ENCODE peak calls at places on chromosomes 16 and 17, in ten cellular contexts. P, C, W, M, F, E, L, Q, J and X are unnamed samples.

GRCh38 chr17:29420128-29420527 is 30.0 kb downstream of the TAOK1 start:
- DNase-seq in P (no peak), C (no peak), W (no peak), M (no peak), F (no peak), E (no peak), L (no peak), Q (no peak), J (no peak), X (no peak)

GRCh38 chr17:7294614-7295153 is at the start of gene YBX2:
- DNase-seq in P (no peak), C (no peak), W (peak; percentile 86), M (peak; percentile 84), F (peak; percentile 72), E (no peak), L (peak; percentile 58), Q (peak; percentile 49), J (peak; percentile 68), X (peak; percentile 93)

GRCh38 chr17:70987867-70988340 is 818.6 kb downstream of the KCNJ2 start:
- DNase-seq in P (no peak), C (no peak), W (no peak), M (no peak), F (no peak), E (no peak), L (no peak), Q (no peak), J (no peak), X (no peak)

GRCh38 chr16:47036201-47036600 is 62.7 kb upstream of the DNAJA2 start:
- DNase-seq in P (no peak), C (no peak), W (no peak), M (no peak), F (no peak), E (no peak), L (no peak), Q (no peak), J (no peak), X (no peak)

GRCh38 chr16:50451951-50452508 is 83.2 kb upstream of the BRD7 start:
- DNase-seq in P (no peak), C (no peak), W (no peak), M (no peak), F (no peak), E (no peak), L (no peak), Q (no peak), J (no peak), X (no peak)

GRCh38 chr16:54546481-54546880 is 259.9 kb upstream of the IRX3 start:
- DNase-seq in P (no peak), C (no peak), W (no peak), M (peak; percentile 5), F (no peak), E (no peak), L (no peak), Q (no peak), J (no peak), X (no peak)

GRCh38 chr16:73122604-73123386 is 74.9 kb upstream of the ZFHX3 start:
- DNase-seq in P (no peak), C (no peak), W (no peak), M (no peak), F (peak; percentile 66), E (no peak), L (no peak), Q (no peak), J (no peak), X (no peak)

GRCh38 chr17:14340968-14341412 is 40.1 kb downstream of the HS3ST3B1 start:
- DNase-seq in P (no peak), C (no peak), W (no peak), M (peak; percentile 35), F (no peak), E (no peak), L (no peak), Q (no peak), J (no peak), X (no peak)

GRCh38 chr16:47058295-47059086 is 85.0 kb upstream of the DNAJA2 start:
- DNase-seq in P (no peak), C (no peak), W (no peak), M (peak; percentile 57), F (no peak), E (no peak), L (no peak), Q (no peak), J (no peak), X (no peak)

GRCh38 chr16:12879812-12880211 is 21.6 kb upstream of the SHISA9 start:
- DNase-seq in P (no peak), C (no peak), W (no peak), M (no peak), F (no peak), E (no peak), L (no peak), Q (no peak), J (no peak), X (no peak)

GRCh38 chr16:12878973-12879372 is 22.4 kb upstream of the SHISA9 start:
- DNase-seq in P (no peak), C (no peak), W (no peak), M (no peak), F (no peak), E (no peak), L (no peak), Q (no peak), J (no peak), X (no peak)

GRCh38 chr16:12881182-12881581 is 20.2 kb upstream of the SHISA9 start:
- DNase-seq in P (no peak), C (no peak), W (no peak), M (no peak), F (no peak), E (no peak), L (no peak), Q (no peak), J (no peak), X (no peak)

GRCh38 chr16:12874135-12874534 is 27.3 kb upstream of the SHISA9 start:
- DNase-seq in P (peak; percentile 4), C (no peak), W (no peak), M (no peak), F (no peak), E (peak; percentile 32), L (no peak), Q (peak; percentile 54), J (no peak), X (no peak)

DNA sequence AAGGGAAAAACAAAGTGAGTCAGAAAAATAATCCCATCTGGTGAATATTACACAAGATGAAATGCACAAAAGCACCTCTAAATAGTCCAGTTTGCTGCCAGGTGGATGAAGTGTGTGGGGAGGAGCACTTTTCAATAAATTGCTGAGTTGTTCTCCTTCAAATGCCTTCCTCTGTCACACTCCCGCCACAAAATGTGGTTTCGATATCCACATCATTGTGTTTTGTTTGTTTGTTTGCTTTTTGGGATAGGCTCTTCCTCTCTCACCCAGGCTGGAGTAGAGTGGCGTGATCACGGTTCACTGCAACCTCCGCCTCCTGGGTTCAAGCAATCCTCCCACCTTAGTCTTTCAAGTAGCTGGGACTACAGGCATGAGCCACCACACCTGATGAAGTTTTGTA is 24.6 kb upstream of the SHISA9 start:
- DNase-seq in P (no peak), C (no peak), W (no peak), M (no peak), F (no peak), E (no peak), L (no peak), Q (peak; percentile 2), J (no peak), X (no peak)
- TF ChIP-seq CTCF in P (no peak), C (no peak), W (no peak), M (no peak), F (no peak), E (no peak), L (no peak), Q (no peak), J (no peak), X (no peak)

DNA sequence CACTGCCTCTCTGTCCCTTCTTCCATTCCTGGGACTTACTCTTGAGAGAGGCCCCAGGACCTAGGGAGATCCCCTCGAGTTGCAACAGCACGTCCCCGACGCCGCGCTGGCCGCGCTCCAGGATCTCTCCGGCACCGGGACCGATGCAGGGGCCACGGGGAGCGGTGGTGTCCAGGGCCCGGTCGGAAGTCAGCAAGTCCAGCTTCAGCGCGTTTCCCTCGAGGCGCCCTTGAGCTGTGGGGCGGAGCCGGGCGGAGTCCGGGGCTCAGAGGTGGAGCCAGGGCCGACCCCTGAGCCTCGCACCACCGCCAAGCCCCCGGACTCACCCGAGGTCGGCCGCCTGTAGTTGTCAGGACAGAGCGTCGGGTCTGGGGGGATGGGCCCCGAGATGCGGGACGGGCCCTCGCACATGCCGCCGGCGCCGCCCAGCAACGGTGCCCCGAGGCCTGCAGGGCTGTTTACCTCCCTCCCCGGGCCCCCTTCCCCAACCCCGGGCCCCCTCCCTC is 465 bp downstream of the ENKD1 start:
- DNase-seq in P (no peak), C (no peak), W (no peak), M (no peak), F (peak; percentile 62), E (no peak), L (no peak), Q (no peak), J (peak; percentile 53), X (peak; percentile 75)
- TF ChIP-seq CTCF in P (no peak), C (no peak), W (no peak), M (no peak), F (no peak), E (no peak), L (no peak), Q (no peak), J (no peak), X (no peak)

GRCh38 chr16:23679274-23679985 is 741 bp downstream of the PLK1 start:
- DNase-seq in P (no peak), C (no peak), W (peak; percentile 52), M (peak; percentile 46), F (no peak), E (no peak), L (no peak), Q (peak; percentile 37), J (peak; percentile 75), X (peak; percentile 39)

GRCh38 chr16:23679986-23680336 is 1.3 kb downstream of the PLK1 start:
- DNase-seq in P (no peak), C (no peak), W (no peak), M (no peak), F (no peak), E (no peak), L (no peak), Q (no peak), J (no peak), X (no peak)

GRCh38 chr16:23682181-23682580 is 3.5 kb downstream of the PLK1 start:
- DNase-seq in P (no peak), C (no peak), W (no peak), M (peak; percentile 83), F (no peak), E (no peak), L (no peak), Q (no peak), J (no peak), X (no peak)

GRCh38 chr16:23676924-23677480 is 1.7 kb upstream of the PLK1 start:
- DNase-seq in P (no peak), C (no peak), W (no peak), M (no peak), F (no peak), E (no peak), L (no peak), Q (peak; percentile 33), J (no peak), X (no peak)

GRCh38 chr16:23678430-23679273 is at the start of gene PLK1:
- DNase-seq in P (peak; percentile 30), C (peak; percentile 49), W (peak; percentile 94), M (peak; percentile 97), F (peak; percentile 75), E (no peak), L (peak; percentile 52), Q (peak; percentile 89), J (peak; percentile 92), X (peak; percentile 88)
- TF ChIP-seq CTCF in P (peak; percentile 53), C (peak; percentile 29), W (no peak), M (peak; percentile 55), F (peak; percentile 40), E (peak; percentile 52), L (no peak), Q (peak; percentile 42), J (peak; percentile 34), X (no peak)

GRCh38 chr17:62601438-62601837 is 26.0 kb upstream of the MRC2 start:
- DNase-seq in P (peak; percentile 10), C (no peak), W (no peak), M (no peak), F (no peak), E (no peak), L (no peak), Q (no peak), J (no peak), X (no peak)
- TF ChIP-seq CTCF in P (peak; percentile 69), C (no peak), W (peak; percentile 4), M (no peak), F (peak; percentile 41), E (peak; percentile 61), L (no peak), Q (no peak), J (no peak), X (no peak)